ENCODE peak calls at places on chromosomes 11 and 22, in four cellular contexts. D is spleen, C is NCI-H1092, U is NCI-H1436. J is an unnamed sample.

GRCh38 chr11:93032580-93032979 is 63.1 kb downstream of the MTNR1B start:
- DNase-seq in U (no peak), C (no peak), D (no peak), J (no peak)

GRCh38 chr11:100876826-100877545 is 189.9 kb downstream of the ARHGAP42 start:
- DNase-seq in C (no peak), U (no peak), D (no peak), J (peak; percentile 99)

GRCh38 chr11:65278351-65278750 is 16.6 kb downstream of the POLA2 start:
- DNase-seq in U (no peak), D (no peak), C (no peak), J (peak; percentile 68)

GRCh38 chr11:93756748-93757147 is 15.3 kb downstream of the C11orf54 start:
- DNase-seq in D (no peak), U (no peak), C (no peak), J (no peak)

GRCh38 chr22:19377565-19378361 is 53.8 kb downstream of the HIRA start:
- DNase-seq in D (no peak), C (no peak), U (no peak), J (no peak)

GRCh38 chr11:47950396-47950795 is 30.0 kb upstream of the PTPRJ start:
- DNase-seq in D (peak; percentile 81), U (no peak), C (no peak), J (no peak)

GRCh38 chr11:81959341-81959740 is 774.3 kb downstream of the FAM181B start:
- DNase-seq in U (no peak), D (no peak), C (no peak), J (no peak)

GRCh38 chr11:61654397-61654829 is 25.8 kb upstream of the DAGLA start:
- DNase-seq in C (no peak), D (peak; percentile 82), U (no peak), J (no peak)

GRCh38 chr11:125591659-125592304 is 870 bp upstream of the STT3A start:
- DNase-seq in C (peak; percentile 51), D (peak; percentile 90), U (no peak), J (peak; percentile 39)

GRCh38 chr11:69657456-69657910 is 16.5 kb downstream of the CCND1 start:
- DNase-seq in D (peak; percentile 62), U (no peak), C (no peak), J (no peak)